ENCODE peak calls at places on chromosomes 1 and 21, in six cellular contexts. One of them, this sample, is unnamed.

GRCh38 chr1:218369688-218370511 is 24.8 kb downstream of the TGFB2 start:
- DNase-seq in Ammon's horn: no peak
- DNase-seq in GM03348: peak; percentile 66
- DNase-seq in neuronal stem cell: no peak
- DNase-seq in IMR-90: peak; percentile 86
- DNase-seq in astrocyte of the spinal cord: peak; percentile 74
- DNase-seq in this sample: peak; percentile 43

GRCh38 chr1:109786107-109786470 is 22.4 kb upstream of the EPS8L3 start:
- DNase-seq in Ammon's horn: no peak
- DNase-seq in GM03348: no peak
- DNase-seq in neuronal stem cell: no peak
- DNase-seq in IMR-90: no peak
- DNase-seq in astrocyte of the spinal cord: no peak
- DNase-seq in this sample: no peak

GRCh38 chr1:19682901-19683300 is 18.2 kb downstream of the HTR6 start:
- DNase-seq in Ammon's horn: no peak
- DNase-seq in GM03348: no peak
- DNase-seq in neuronal stem cell: no peak
- DNase-seq in IMR-90: no peak
- DNase-seq in astrocyte of the spinal cord: no peak
- DNase-seq in this sample: no peak

GRCh38 chr21:33831962-33832659 is 83.5 kb downstream of the ATP5PO start:
- DNase-seq in Ammon's horn: no peak
- DNase-seq in GM03348: no peak
- DNase-seq in neuronal stem cell: no peak
- DNase-seq in IMR-90: no peak
- DNase-seq in astrocyte of the spinal cord: no peak
- DNase-seq in this sample: no peak

GRCh38 chr1:53145051-53145600 is 2.7 kb upstream of the SLC1A7 start:
- DNase-seq in Ammon's horn: no peak
- DNase-seq in GM03348: no peak
- DNase-seq in neuronal stem cell: no peak
- DNase-seq in IMR-90: no peak
- DNase-seq in astrocyte of the spinal cord: no peak
- DNase-seq in this sample: no peak

GRCh38 chr1:203324103-203325003 is 19.0 kb downstream of the BTG2 start:
- DNase-seq in Ammon's horn: peak; percentile 59
- DNase-seq in GM03348: no peak
- DNase-seq in neuronal stem cell: no peak
- DNase-seq in IMR-90: no peak
- DNase-seq in astrocyte of the spinal cord: no peak
- DNase-seq in this sample: no peak

GRCh38 chr1:170075186-170075585 is 691 bp upstream of the KIFAP3 start:
- DNase-seq in Ammon's horn: peak; percentile 4
- DNase-seq in GM03348: no peak
- DNase-seq in neuronal stem cell: no peak
- DNase-seq in IMR-90: no peak
- DNase-seq in astrocyte of the spinal cord: no peak
- DNase-seq in this sample: no peak

GRCh38 chr1:184567648-184568047 is 180.8 kb downstream of the C1orf21 start:
- DNase-seq in Ammon's horn: no peak
- DNase-seq in GM03348: peak; percentile 43
- DNase-seq in neuronal stem cell: no peak
- DNase-seq in IMR-90: peak; percentile 11
- DNase-seq in astrocyte of the spinal cord: peak; percentile 45
- DNase-seq in this sample: no peak

GRCh38 chr1:6313382-6314265 is 52.7 kb upstream of the GPR153 start:
- DNase-seq in Ammon's horn: no peak
- DNase-seq in GM03348: peak; percentile 20
- DNase-seq in neuronal stem cell: no peak
- DNase-seq in IMR-90: no peak
- DNase-seq in astrocyte of the spinal cord: no peak
- DNase-seq in this sample: no peak

GRCh38 chr1:208154679-208155078 is 89.5 kb downstream of the PLXNA2 start:
- DNase-seq in Ammon's horn: no peak
- DNase-seq in GM03348: no peak
- DNase-seq in neuronal stem cell: no peak
- DNase-seq in IMR-90: no peak
- DNase-seq in astrocyte of the spinal cord: no peak
- DNase-seq in this sample: no peak

GRCh38 chr1:9651565-9652378 is at the start of gene PIK3CD:
- DNase-seq in Ammon's horn: no peak
- DNase-seq in GM03348: peak; percentile 70
- DNase-seq in neuronal stem cell: peak; percentile 70
- DNase-seq in IMR-90: peak; percentile 57
- DNase-seq in astrocyte of the spinal cord: peak; percentile 20
- DNase-seq in this sample: no peak

GRCh38 chr1:202288177-202288576 is 53.6 kb downstream of the UBE2T start:
- DNase-seq in Ammon's horn: no peak
- DNase-seq in GM03348: no peak
- DNase-seq in neuronal stem cell: no peak
- DNase-seq in IMR-90: no peak
- DNase-seq in astrocyte of the spinal cord: no peak
- DNase-seq in this sample: no peak

GRCh38 chr1:90607736-90608135 is 109.4 kb downstream of the BARHL2 start:
- DNase-seq in Ammon's horn: no peak
- DNase-seq in GM03348: no peak
- DNase-seq in neuronal stem cell: no peak
- DNase-seq in IMR-90: no peak
- DNase-seq in astrocyte of the spinal cord: no peak
- DNase-seq in this sample: no peak

GRCh38 chr21:45293214-45293725 is 5.6 kb upstream of the POFUT2 start:
- DNase-seq in Ammon's horn: no peak
- DNase-seq in GM03348: no peak
- DNase-seq in neuronal stem cell: no peak
- DNase-seq in IMR-90: no peak
- DNase-seq in astrocyte of the spinal cord: no peak
- DNase-seq in this sample: no peak

GRCh38 chr1:99441234-99442095 is 177.2 kb downstream of the PLPPR4 start:
- DNase-seq in Ammon's horn: no peak
- DNase-seq in GM03348: peak; percentile 59
- DNase-seq in neuronal stem cell: no peak
- DNase-seq in IMR-90: peak; percentile 67
- DNase-seq in astrocyte of the spinal cord: peak; percentile 67
- DNase-seq in this sample: peak; percentile 62

GRCh38 chr21:35923971-35924370 is 136.4 kb downstream of the SETD4 start:
- DNase-seq in Ammon's horn: no peak
- DNase-seq in GM03348: no peak
- DNase-seq in neuronal stem cell: no peak
- DNase-seq in IMR-90: no peak
- DNase-seq in astrocyte of the spinal cord: no peak
- DNase-seq in this sample: no peak

GRCh38 chr1:37157634-37158033 is 123.3 kb upstream of the GRIK3 start:
- DNase-seq in Ammon's horn: peak; percentile 56
- DNase-seq in GM03348: no peak
- DNase-seq in neuronal stem cell: no peak
- DNase-seq in IMR-90: no peak
- DNase-seq in astrocyte of the spinal cord: no peak
- DNase-seq in this sample: no peak

GRCh38 chr1:20981903-20982695 is 194.6 kb downstream of the EIF4G3 start:
- DNase-seq in Ammon's horn: peak; percentile 31
- DNase-seq in GM03348: peak; percentile 28
- DNase-seq in neuronal stem cell: no peak
- DNase-seq in IMR-90: peak; percentile 26
- DNase-seq in astrocyte of the spinal cord: peak; percentile 46
- DNase-seq in this sample: peak; percentile 39